ENCODE peak calls at places on chromosomes 11 and 22, in six cellular contexts. J, Q, L, N, G and E are unnamed samples.
A peak's percentile ranks its signal among the peaks of the same experiment; 100 is the strongest.

GRCh38 chr11:86176165-86176884 is 68.2 kb upstream of the EED start:
- DNase-seq in Q (peak; percentile 52), G (no peak), J (no peak), L (no peak), N (no peak), E (peak; percentile 90)

GRCh38 chr11:24386551-24387404 is 110.1 kb upstream of the LUZP2 start:
- DNase-seq in Q (peak; percentile 68), J (no peak), G (peak; percentile 55), N (no peak), L (no peak), E (peak; percentile 26)

GRCh38 chr11:76574406-76574805 is 96.1 kb downstream of the LRRC32 start:
- DNase-seq in Q (peak; percentile 70), J (no peak), N (no peak), L (no peak), G (peak; percentile 34), E (peak; percentile 98)

GRCh38 chr11:130721736-130722135 is 194.5 kb downstream of the SNX19 start:
- DNase-seq in L (no peak), J (no peak), N (no peak), Q (peak; percentile 67), G (peak; percentile 63), E (peak; percentile 19)

GRCh38 chr22:23882370-23882769 is 11.8 kb upstream of the MIF start:
- DNase-seq in L (no peak), G (no peak), Q (no peak), J (no peak), N (no peak), E (no peak)

GRCh38 chr11:2762451-2762850 is 62.7 kb upstream of the KCNQ1OT1 start:
- DNase-seq in J (no peak), Q (no peak), N (peak; percentile 33), L (no peak), G (no peak), E (no peak)

GRCh38 chr11:103525069-103525468 is 415.8 kb downstream of the DYNC2H1 start:
- DNase-seq in G (peak; percentile 20), J (no peak), N (no peak), Q (peak; percentile 65), L (no peak), E (no peak)

GRCh38 chr11:6635082-6635932 is 16.1 kb upstream of the TPP1 start:
- DNase-seq in L (peak; percentile 31), G (peak; percentile 86), J (no peak), N (no peak), Q (peak; percentile 87), E (no peak)

GRCh38 chr11:119684361-119685072 is 44.5 kb downstream of the NECTIN1 start:
- DNase-seq in J (no peak), L (no peak), G (peak; percentile 85), N (no peak), Q (peak; percentile 75), E (no peak)

GRCh38 chr11:17020831-17021230 is 6.6 kb upstream of the PLEKHA7 start:
- DNase-seq in G (peak; percentile 9), J (no peak), N (no peak), Q (no peak), L (no peak), E (no peak)

GRCh38 chr11:60875856-60876485 is 8.6 kb downstream of the ZP1 start:
- DNase-seq in N (no peak), L (no peak), J (no peak), Q (no peak), G (no peak), E (no peak)

GRCh38 chr11:96342131-96342970 is 644 bp downstream of the MAML2 start:
- DNase-seq in J (peak; percentile 27), N (no peak), L (no peak), Q (no peak), G (no peak), E (no peak)

GRCh38 chr11:108786281-108786990 is 121.6 kb downstream of the DDX10 start:
- DNase-seq in G (peak; percentile 18), L (no peak), Q (no peak), N (no peak), J (no peak), E (no peak)

GRCh38 chr11:72241290-72241781 is 2.6 kb downstream of the PHOX2A start:
- DNase-seq in G (no peak), J (no peak), L (peak; percentile 39), N (peak; percentile 53), Q (no peak), E (no peak)

GRCh38 chr22:24391836-24392217 is 35.6 kb upstream of the ADORA2A start:
- DNase-seq in N (no peak), Q (peak; percentile 77), J (no peak), L (no peak), G (peak; percentile 58), E (no peak)

GRCh38 chr11:15101072-15101701 is 13.5 kb upstream of the INSC start:
- DNase-seq in L (peak; percentile 65), G (peak; percentile 71), N (peak; percentile 83), J (peak; percentile 57), Q (peak; percentile 73), E (peak; percentile 83)

GRCh38 chr22:43376765-43377485 is 33.8 kb upstream of the SCUBE1 start:
- DNase-seq in J (no peak), Q (no peak), G (no peak), L (no peak), N (no peak), E (no peak)

GRCh38 chr11:83162377-83162776 is 5.4 kb downstream of the PCF11 start:
- DNase-seq in J (no peak), N (no peak), L (no peak), G (peak; percentile 50), Q (peak; percentile 16), E (no peak)

GRCh38 chr11:120023120-120023519 is 114.8 kb downstream of the TRIM29 start:
- DNase-seq in Q (no peak), J (no peak), L (peak; percentile 74), G (no peak), N (peak; percentile 49), E (no peak)

GRCh38 chr11:60343094-60343704 is 16.1 kb downstream of the MS4A6E start:
- DNase-seq in G (peak; percentile 37), L (no peak), Q (no peak), N (no peak), J (no peak), E (peak; percentile 53)

GRCh38 chr11:72583616-72584292 is 90.5 kb downstream of the PDE2A start:
- DNase-seq in Q (no peak), G (no peak), N (no peak), J (no peak), L (no peak), E (no peak)

GRCh38 chr11:106625566-106625965 is 392.7 kb downstream of the GUCY1A2 start:
- DNase-seq in N (no peak), Q (peak; percentile 12), J (no peak), G (no peak), L (no peak), E (no peak)

GRCh38 chr11:115522302-115522701 is 18.1 kb upstream of the CADM1 start:
- DNase-seq in G (no peak), Q (no peak), N (no peak), J (no peak), L (no peak), E (no peak)

GRCh38 chr11:61577383-61578118 is 3.3 kb downstream of the SYT7 start:
- DNase-seq in Q (no peak), L (peak; percentile 83), G (no peak), N (peak; percentile 64), J (no peak), E (no peak)

GRCh38 chr11:117597083-117597482 is 199.9 kb downstream of the DSCAML1 start:
- DNase-seq in L (peak; percentile 78), Q (peak; percentile 32), J (peak; percentile 66), G (peak; percentile 30), N (peak; percentile 85), E (peak; percentile 6)

GRCh38 chr11:78147807-78148206 is 8.4 kb upstream of the ALG8 start:
- DNase-seq in L (no peak), J (no peak), G (no peak), N (no peak), Q (no peak), E (no peak)

GRCh38 chr11:57426439-57426753 is 525 bp downstream of the SLC43A3 start:
- DNase-seq in G (no peak), L (peak; percentile 34), J (no peak), Q (no peak), N (peak; percentile 51), E (no peak)

GRCh38 chr22:11616811-11617210 is 3911.2 kb upstream of the OR11H1 start:
- DNase-seq in Q (no peak), J (peak; percentile 18), L (no peak), N (no peak), G (no peak), E (no peak)

GRCh38 chr11:95520765-95521542 is 268.6 kb downstream of the FAM76B start:
- DNase-seq in Q (no peak), J (no peak), L (no peak), N (no peak), G (no peak), E (no peak)

GRCh38 chr22:42608481-42609361 is 6.0 kb downstream of the POLDIP3 start:
- DNase-seq in N (no peak), J (peak; percentile 33), L (no peak), G (peak; percentile 75), Q (peak; percentile 76), E (peak; percentile 23)

GRCh38 chr22:49208003-49208402 is 619.7 kb downstream of the BRD1 start:
- DNase-seq in G (no peak), Q (no peak), J (no peak), N (peak; percentile 7), L (peak; percentile 10), E (no peak)
- H3K9me3 ChIP-seq in G (no peaks in the 10 kb centered on the region), Q (peaks cover 76% of the 10 kb centered on the region), J (peaks cover 2% of the 10 kb centered on the region), N (no peaks in the 10 kb centered on the region), L (no peaks in the 10 kb centered on the region), E (peaks cover 16% of the 10 kb centered on the region)

GRCh38 chr11:80024119-80024518 is 583.3 kb upstream of the TENM4 start:
- DNase-seq in Q (no peak), J (no peak), N (no peak), G (no peak), L (no peak), E (no peak)
- H4K8ac ChIP-seq in Q (no peak overlapping the region), J (no peak overlapping the region), N (no peak overlapping the region), G (no peak overlapping the region), L (no peak overlapping the region), E (no peak overlapping the region)

GRCh38 chr11:19134004-19134403 is 17.0 kb downstream of the ZDHHC13 start:
- DNase-seq in G (no peak), Q (no peak), J (no peak), L (no peak), N (no peak), E (no peak)
- H3K9me3 ChIP-seq in G (no peaks in the 10 kb centered on the region), Q (no peaks in the 10 kb centered on the region), J (no peaks in the 10 kb centered on the region), L (peaks cover 5% of the 10 kb centered on the region), N (peaks cover 19% of the 10 kb centered on the region), E (no peaks in the 10 kb centered on the region)

GRCh38 chr22:19940536-19941364 is 822 bp upstream of the COMT start:
- DNase-seq in N (no peak), G (no peak), J (no peak), Q (no peak), L (no peak), E (no peak)

GRCh38 chr22:19942886-19943664 is 1.5 kb upstream of the TXNRD2 start:
- DNase-seq in Q (peak; percentile 94), L (peak; percentile 26), G (peak; percentile 92), J (no peak), N (no peak), E (peak; percentile 85)

GRCh38 chr22:19941365-19942070 is at the start of the genes COMT and TXNRD2:
- DNase-seq in Q (peak; percentile 57), N (no peak), J (no peak), G (peak; percentile 51), L (no peak), E (peak; percentile 44)

GRCh38 chr22:19943665-19944026 is 2.0 kb upstream of the TXNRD2 start:
- DNase-seq in N (no peak), Q (peak; percentile 76), J (no peak), L (peak; percentile 35), G (peak; percentile 83), E (no peak)

GRCh38 chr22:19942071-19942885 is 660 bp upstream of the TXNRD2 start:
- DNase-seq in G (peak; percentile 68), Q (peak; percentile 69), J (no peak), N (no peak), L (no peak), E (no peak)
- H4K8ac ChIP-seq in G (peak overlapping the region; percentile 91), Q (peak overlapping the region; percentile 96), J (peak overlapping the region; percentile 53), N (no peak overlapping the region), L (no peak overlapping the region), E (peak overlapping the region; percentile 69)

GRCh38 chr11:50214376-50214775 is 181.7 kb downstream of the OR4C45 start:
- DNase-seq in L (no peak), J (no peak), Q (no peak), G (no peak), N (no peak), E (no peak)
- H3K9me3 ChIP-seq in L (peaks cover 84% of the 10 kb centered on the region), J (peaks cover 18% of the 10 kb centered on the region), Q (no peaks in the 10 kb centered on the region), G (peaks cover 8% of the 10 kb centered on the region), N (peaks cover 42% of the 10 kb centered on the region), E (peaks cover 3% of the 10 kb centered on the region)